ENCODE peak calls at places on chromosomes 4 and X, in four cellular contexts. L is stimulated activated CD4-positive, alpha-beta T cell treated with anti-CD3 and anti-CD28 coated beads, Interleukin-2, amount 100 ng/mL, for 48 hours; Z is mammary epithelial cell; Q is astrocyte of the hippocampus. X is an unnamed sample.

GRCh38 chr4:156949373-156949814 is 22.2 kb downstream of the PDGFC start:
- DNase-seq in L (no peak), Z (peak), Q (peak), X (no peak)

GRCh38 chrX:68934421-68934820 is 105.6 kb downstream of the EFNB1 start:
- DNase-seq in L (no peak), Z (no peak), Q (no peak), X (no peak)

GRCh38 chr4:137909910-137910309 is 332.2 kb downstream of the SLC7A11 start:
- DNase-seq in L (no peak), Z (no peak), Q (peak), X (peak)

GRCh38 chr4:48431401-48431800 is 51.7 kb upstream of the SLC10A4 start:
- DNase-seq in L (no peak), Z (no peak), Q (no peak), X (no peak)

GRCh38 chr4:183876268-183876934 is 28.7 kb upstream of the STOX2 start:
- DNase-seq in L (no peak), Z (peak), Q (peak), X (no peak)

GRCh38 chrX:154775611-154776349 is 13.1 kb downstream of the DKC1 start:
- DNase-seq in L (no peak), Z (peak), Q (no peak), X (peak)

GRCh38 chr4:37666625-37667071 is 19.5 kb downstream of the RELL1 start:
- DNase-seq in L (no peak), Z (peak), Q (peak), X (peak)

GRCh38 chr4:79848329-79848728 is 224.7 kb downstream of the ANTXR2 start:
- DNase-seq in L (no peak), Z (no peak), Q (no peak), X (no peak)

GRCh38 chr4:145937990-145938611 is 522 bp downstream of the ZNF827 start:
- DNase-seq in L (peak), Z (peak), Q (peak), X (peak)

GRCh38 chr4:21512351-21512750 is 436.2 kb downstream of the KCNIP4 start:
- DNase-seq in L (no peak), Z (peak), Q (peak), X (peak)

GRCh38 chr4:81684357-81684756 is 212.7 kb upstream of the RASGEF1B start:
- DNase-seq in L (no peak), Z (no peak), Q (no peak), X (no peak)

GRCh38 chr4:61501812-61502211 is 301.7 kb downstream of the ADGRL3 start:
- DNase-seq in L (no peak), Z (no peak), Q (no peak), X (no peak)

GRCh38 chr4:170698334-170698733 is 608.6 kb upstream of the AADAT start:
- DNase-seq in L (no peak), Z (no peak), Q (no peak), X (no peak)

GRCh38 chr4:41373221-41373620 is 116.5 kb downstream of the UCHL1 start:
- DNase-seq in L (no peak), Z (no peak), Q (no peak), X (no peak)

GRCh38 chrX:110569506-110569905 is 210.9 kb downstream of the RTL9 start:
- DNase-seq in L (no peak), Z (peak), Q (no peak), X (no peak)

GRCh38 chr4:85986266-85986665 is 373.6 kb downstream of the MAPK10 start:
- DNase-seq in L (no peak), Z (peak), Q (no peak), X (no peak)

GRCh38 chrX:41137589-41137988 is 52.3 kb downstream of the USP9X start:
- DNase-seq in L (no peak), Z (no peak), Q (no peak), X (no peak)

GRCh38 chrX:137651647-137652046 is 85.7 kb downstream of the ZIC3 start:
- DNase-seq in L (no peak), Z (no peak), Q (no peak), X (no peak)

GRCh38 chr4:69835766-69836165 is 24.2 kb downstream of the SULT1E1 start:
- DNase-seq in L (no peak), Z (no peak), Q (no peak), X (no peak)

GRCh38 chr4:106681381-106681921 is 312.9 kb upstream of the GIMD1 start:
- DNase-seq in L (no peak), Z (no peak), Q (no peak), X (no peak)

GRCh38 chr4:2243682-2244380 is 1.9 kb upstream of the HAUS3 start:
- DNase-seq in L (no peak), Z (no peak), Q (no peak), X (no peak)

GRCh38 chrX:31603411-31604120 is 531.7 kb upstream of the FTHL17 start:
- DNase-seq in L (no peak), Z (no peak), Q (peak), X (no peak)

GRCh38 chrX:154378799-154379568 is at the start of gene EMD:
- DNase-seq in L (peak), Z (peak), Q (peak), X (peak)

GRCh38 chr4:171919314-171919713 is 106.1 kb downstream of the GALNTL6 start:
- DNase-seq in L (no peak), Z (no peak), Q (no peak), X (no peak)

GRCh38 chr4:100372432-100372831 is 145.4 kb downstream of the EMCN start:
- DNase-seq in L (no peak), Z (no peak), Q (no peak), X (no peak)

GRCh38 chr4:74473155-74473811 is 28.3 kb downstream of the AREG start:
- DNase-seq in L (no peak), Z (peak), Q (peak), X (no peak)

GRCh38 chr4:53656421-53656981 is 65.2 kb upstream of the LNX1 start:
- DNase-seq in L (no peak), Z (no peak), Q (peak), X (peak)

GRCh38 chr4:2931765-2932560 is 31.2 kb downstream of the NOP14 start:
- DNase-seq in L (no peak), Z (no peak), Q (no peak), X (no peak)

GRCh38 chr4:166895771-166896170 is 338.5 kb downstream of the SPOCK3 start:
- DNase-seq in L (no peak), Z (no peak), Q (no peak), X (no peak)

GRCh38 chrX:128781506-128781905 is 729.3 kb upstream of the ACTRT1 start:
- DNase-seq in L (peak), Z (no peak), Q (peak), X (peak)

GRCh38 chrX:107825698-107826285 is at the start of gene MID2:
- DNase-seq in L (peak), Z (peak), Q (peak), X (peak)

GRCh38 chr4:169765845-169766244 is 8.1 kb upstream of the HPF1 start:
- DNase-seq in L (no peak), Z (no peak), Q (no peak), X (no peak)

GRCh38 chr4:189500970-189501369 is 439.7 kb upstream of the FRG1 start:
- DNase-seq in L (no peak), Z (no peak), Q (no peak), X (no peak)

GRCh38 chr4:94551616-94552564 is 100.1 kb downstream of the PDLIM5 start:
- DNase-seq in L (no peak), Z (no peak), Q (peak), X (no peak)

GRCh38 chrX:107674480-107675364 is 46.4 kb downstream of the PRPS1 start:
- DNase-seq in L (no peak), Z (peak), Q (peak), X (peak)

GRCh38 chr4:17577660-17578481 is 873 bp downstream of the LAP3 start:
- DNase-seq in L (peak), Z (peak), Q (no peak), X (peak)

GRCh38 chr4:122889726-122890125 is 32.7 kb downstream of the NUDT6 start:
- DNase-seq in L (no peak), Z (peak), Q (no peak), X (no peak)

X was measured in T47D.